ENCODE peak calls at places on chromosome 16, in six cellular contexts. H is IMR-90, R is fibroblast of lung, Y is H9, N is neural progenitor cell, G is neuronal stem cell. T is an unnamed sample.

GRCh38 chr16:59192551-59193199 is 458.6 kb upstream of the GOT2 start:
- DNase-seq in Y (peak), R (peak), N (peak), H (peak), G (peak), T (peak)

GRCh38 chr16:85372627-85373372 is 240.3 kb upstream of the GSE1 start:
- DNase-seq in N (no peak), Y (no peak), R (peak), G (no peak), H (peak), T (peak)

GRCh38 chr16:77437859-77438258 is 3.0 kb upstream of the ADAMTS18 start:
- DNase-seq in R (no peak), H (no peak), Y (no peak), G (no peak), N (peak), T (peak)

GRCh38 chr16:71846443-71846842 is 667 bp downstream of the ATXN1L start:
- DNase-seq in N (peak), Y (no peak), G (no peak), R (peak), H (no peak), T (no peak)

GRCh38 chr16:48244080-48244862 is at the start of gene LONP2:
- DNase-seq in G (peak), R (peak), Y (peak), N (peak), H (peak), T (peak)

GRCh38 chr16:27311897-27312303 is 1.9 kb upstream of the IL4R start:
- DNase-seq in R (no peak), N (no peak), Y (no peak), G (no peak), H (no peak), T (no peak)

GRCh38 chr16:47299587-47299986 is 155.8 kb upstream of the NETO2 start:
- DNase-seq in R (no peak), G (no peak), N (no peak), Y (no peak), H (no peak), T (no peak)

GRCh38 chr16:17668411-17668810 is 197.7 kb upstream of the XYLT1 start:
- DNase-seq in G (no peak), N (peak), H (no peak), Y (no peak), R (no peak), T (no peak)

GRCh38 chr16:86466695-86467406 is 43.5 kb upstream of the FOXF1 start:
- DNase-seq in R (peak), H (peak), N (no peak), G (no peak), Y (no peak), T (peak)

DNA sequence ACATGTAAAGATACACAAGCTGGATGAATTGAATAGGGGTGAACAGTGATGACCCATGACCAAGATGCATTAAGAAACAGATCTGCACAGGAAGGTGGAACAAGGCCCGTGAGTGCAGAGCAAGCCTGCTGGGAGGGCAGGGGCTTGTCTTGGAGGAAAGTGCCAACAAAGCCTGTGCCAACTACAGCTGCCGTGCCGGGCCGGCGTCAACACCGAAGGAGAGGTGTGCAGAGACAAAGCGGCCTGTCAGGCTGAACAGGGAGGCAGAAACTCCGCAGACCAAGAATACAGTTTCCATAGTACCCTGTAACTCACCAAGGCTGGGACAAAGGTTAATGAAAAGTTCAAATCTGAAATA is 46.7 kb downstream of the ANKRD11 start:
- DNase-seq in H (no peak), G (no peak), R (no peak), N (no peak), Y (no peak), T (no peak)
- H3K4me2 ChIP-seq in H (no peak), G (no peak), R (peak), N (peak), Y (no peak), T (peak)

GRCh38 chr16:81237282-81237681 is 1.2 kb upstream of the BCO1 start:
- DNase-seq in R (peak), H (no peak), N (no peak), G (no peak), Y (no peak), T (peak)
- H3K27ac ChIP-seq in R (no peak), H (no peak), N (peak), G (no peak), Y (no peak), T (no peak)

DNA sequence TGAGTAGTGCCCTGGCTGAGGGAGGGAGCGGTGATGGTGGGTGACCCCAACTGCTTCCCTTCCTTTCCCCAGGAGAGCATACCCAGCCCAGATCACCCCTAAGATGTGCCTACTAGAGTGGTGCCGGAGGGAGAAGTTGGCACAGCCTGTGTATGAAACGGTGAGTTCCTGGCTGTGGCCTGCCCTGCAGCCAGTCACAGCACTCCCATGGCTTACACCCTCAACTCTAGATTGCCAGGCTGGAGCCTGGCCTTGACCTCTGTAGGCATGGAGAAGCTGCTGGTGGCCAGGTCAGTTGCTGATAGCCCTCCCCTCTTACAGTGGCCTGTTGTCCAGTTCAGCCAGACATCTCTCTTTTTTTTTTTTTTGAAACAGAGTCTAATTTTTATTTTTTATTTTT is 8.6 kb upstream of the NFATC3 start:
- DNase-seq in G (no peak), N (no peak), H (no peak), Y (no peak), R (no peak), T (no peak)
- H3K4me2 ChIP-seq in G (no peak), N (no peak), H (no peak), Y (no peak), R (no peak), T (no peak)

DNA sequence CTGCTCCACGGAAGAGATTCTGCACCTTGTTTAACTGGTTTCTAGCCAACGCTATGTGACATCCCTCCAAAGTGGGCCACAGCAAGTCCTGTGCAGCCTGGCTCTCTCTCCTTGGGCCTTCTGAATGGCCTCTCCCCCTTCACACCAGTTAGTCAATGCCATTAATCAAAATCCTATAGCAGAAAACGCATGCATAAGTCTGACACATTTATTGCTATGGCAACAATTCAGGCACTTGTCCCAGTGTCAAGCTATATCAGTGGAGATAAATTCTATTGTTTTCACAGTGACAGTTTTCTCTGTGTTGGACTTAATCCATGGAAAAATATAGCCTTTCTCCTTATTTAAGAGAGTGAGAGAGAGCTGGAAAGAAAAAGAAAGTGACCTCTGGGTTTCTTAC is 87.2 kb upstream of the TOX3 start:
- DNase-seq in Y (no peak), H (no peak), G (no peak), N (no peak), R (no peak), T (no peak)
- H3K27ac ChIP-seq in Y (no peak), H (no peak), G (no peak), N (no peak), R (no peak), T (no peak)

GRCh38 chr16:89317101-89317671 is 99.7 kb downstream of the ZNF778 start:
- DNase-seq in G (no peak), Y (no peak), N (no peak), H (no peak), R (no peak), T (no peak)
- H3K4me2 ChIP-seq in G (no peak), Y (no peak), N (no peak), H (no peak), R (no peak), T (peak)

GRCh38 chr16:69405326-69405725 is 19.1 kb upstream of the CYB5B start:
- DNase-seq in G (no peak), R (no peak), N (no peak), H (no peak), Y (no peak), T (no peak)
- H3K27ac ChIP-seq in G (no peak), R (no peak), N (no peak), H (no peak), Y (no peak), T (no peak)

GRCh38 chr16:66515543-66516171 is 34.3 kb downstream of the TK2 start:
- DNase-seq in R (peak), N (no peak), Y (peak), H (peak), G (no peak), T (peak)
- H3K4me2 ChIP-seq in R (no peak), N (no peak), Y (no peak), H (no peak), G (no peak), T (no peak)

GRCh38 chr16:62194828-62195227 is 158.6 kb upstream of the CDH8 start:
- DNase-seq in R (no peak), N (no peak), G (no peak), Y (no peak), H (no peak), T (no peak)
- H3K27ac ChIP-seq in R (no peak), N (no peak), G (no peak), Y (no peak), H (no peak), T (no peak)